ENCODE peak calls at places on chromosomes 11 and 22, in seven cellular contexts. O is stimulated activated CD8-positive, alpha-beta memory T cell treated with anti-CD3 and anti-CD28 coated beads, Interleukin-2, amount 100 ng/mL, for 1 hour; Y is NCI-H345; F is frontal cortex; K is iris pigment epithelial cell; U is stimulated activated naive CD4-positive, alpha-beta T cell; D is coronary artery. G is an unnamed sample.

GRCh38 chr11:128246364-128247234 is 340.8 kb downstream of the ETS1 start:
- DNase-seq in O (no peak), F (no peak), U (no peak), Y (no peak), D (no peak), K (peak), G (no peak)

GRCh38 chr22:39574779-39575551 is 4.4 kb downstream of the CACNA1I start:
- DNase-seq in U (no peak), O (no peak), F (no peak), Y (no peak), K (peak), D (no peak), G (peak)

GRCh38 chr11:11230802-11231562 is 122.1 kb downstream of the CSNK2A3 start:
- DNase-seq in F (no peak), U (no peak), K (no peak), D (no peak), O (no peak), Y (no peak), G (no peak)

GRCh38 chr11:70786021-70786665 is 387.8 kb downstream of the CTTN start:
- DNase-seq in K (no peak), F (no peak), U (no peak), D (no peak), O (no peak), Y (no peak), G (no peak)

GRCh38 chr22:26517429-26517828 is 5.2 kb upstream of the TFIP11 start:
- DNase-seq in D (no peak), F (no peak), K (no peak), O (no peak), Y (no peak), U (no peak), G (no peak)

GRCh38 chr22:50691521-50691920 is 18.9 kb downstream of the SHANK3 start:
- DNase-seq in D (no peak), Y (no peak), F (no peak), O (no peak), U (peak), K (peak), G (no peak)

GRCh38 chr11:27718346-27718852 is 18.1 kb upstream of the BDNF start:
- DNase-seq in O (no peak), D (no peak), U (no peak), Y (peak), F (no peak), K (peak), G (peak)

GRCh38 chr11:125464266-125464662 is 31.8 kb downstream of the FEZ1 start:
- DNase-seq in U (no peak), F (no peak), O (no peak), D (no peak), Y (no peak), K (peak), G (no peak)

GRCh38 chr11:128884703-128885338 is 6.3 kb upstream of the KCNJ5 start:
- DNase-seq in D (no peak), O (no peak), F (no peak), K (peak), Y (peak), U (peak), G (no peak)

GRCh38 chr11:76194872-76195668 is 11.2 kb downstream of the WNT11 start:
- DNase-seq in U (no peak), O (no peak), Y (no peak), F (no peak), K (no peak), D (no peak), G (no peak)

GRCh38 chr11:134879341-134879740 is 467.3 kb upstream of the B3GAT1 start:
- DNase-seq in O (no peak), F (no peak), Y (no peak), D (peak), U (no peak), K (no peak), G (no peak)

GRCh38 chr11:69425444-69425843 is 56.0 kb upstream of the LINC01488 start:
- DNase-seq in K (no peak), U (no peak), O (no peak), D (no peak), F (no peak), Y (no peak), G (no peak)

GRCh38 chr22:19800306-19800705 is 39.7 kb downstream of the TBX1 start:
- DNase-seq in K (no peak), F (no peak), U (no peak), Y (no peak), O (no peak), D (no peak), G (no peak)

GRCh38 chr11:10067629-10068300 is 226.3 kb downstream of the SBF2 start:
- DNase-seq in O (no peak), F (no peak), Y (no peak), K (no peak), D (no peak), U (no peak), G (no peak)

GRCh38 chr11:4643084-4643483 is 698 bp upstream of the OR51E1 start:
- DNase-seq in O (no peak), Y (no peak), F (no peak), D (no peak), K (no peak), U (no peak), G (no peak)

GRCh38 chr11:82732734-82733443 is 775 bp downstream of the FAM181B start:
- DNase-seq in U (peak), F (peak), D (no peak), K (no peak), O (no peak), Y (peak), G (no peak)

GRCh38 chr11:102783720-102784119 is 3.3 kb upstream of the MMP10 start:
- DNase-seq in Y (no peak), U (no peak), K (no peak), D (no peak), O (no peak), F (no peak), G (no peak)

GRCh38 chr11:8763070-8763469 is 80.5 kb downstream of the RPL27A start:
- DNase-seq in D (no peak), O (no peak), K (no peak), Y (no peak), U (no peak), F (no peak), G (no peak)

GRCh38 chr22:42906605-42907338 is 49.7 kb upstream of the ARFGAP3 start:
- DNase-seq in K (no peak), Y (no peak), D (no peak), O (no peak), F (no peak), U (no peak), G (no peak)

GRCh38 chr11:76321340-76321739 is 59.6 kb downstream of the THAP12 start:
- DNase-seq in O (no peak), D (no peak), K (no peak), U (no peak), Y (no peak), F (no peak), G (no peak)

GRCh38 chr11:45773271-45774022 is 31.5 kb upstream of the SLC35C1 start:
- DNase-seq in O (no peak), U (no peak), Y (no peak), D (no peak), K (no peak), F (no peak), G (no peak)

GRCh38 chr11:13767461-13767860 is 99.0 kb downstream of the FAR1 start:
- DNase-seq in O (no peak), D (no peak), U (no peak), K (no peak), F (no peak), Y (no peak), G (no peak)

GRCh38 chr11:17570034-17570433 is 23.0 kb downstream of the OTOG start:
- DNase-seq in F (no peak), Y (no peak), D (peak), K (no peak), U (no peak), O (no peak), G (no peak)

GRCh38 chr11:73270089-73270854 is 1.9 kb upstream of the P2RY6 start:
- DNase-seq in K (no peak), U (no peak), F (no peak), D (peak), Y (no peak), O (no peak), G (no peak)

G was measured in GOT3.